ENCODE peak calls at places on chromosomes 3 and 15, in six cellular contexts. Z, D, Q, C, L and K are unnamed samples.

GRCh38 chr15:57881361-57881760 is 174.8 kb downstream of the POLR2M start:
- DNase-seq in Q (no peak), D (no peak), C (no peak), Z (no peak), L (no peak), K (no peak)

GRCh38 chr3:48402907-48403306 is 27.0 kb downstream of the PLXNB1 start:
- DNase-seq in D (no peak), Q (no peak), C (no peak), L (no peak), Z (no peak), K (no peak)

GRCh38 chr3:23726811-23727548 is 78.8 kb upstream of the UBE2E1 start:
- DNase-seq in C (no peak), Z (peak), L (no peak), Q (no peak), D (peak), K (no peak)

GRCh38 chr3:188119846-188120245 is 34.1 kb upstream of the LPP start:
- DNase-seq in D (no peak), C (no peak), Z (no peak), Q (no peak), L (no peak), K (no peak)

GRCh38 chr3:57154470-57154869 is 10.7 kb downstream of the IL17RD start:
- DNase-seq in Z (no peak), C (no peak), L (no peak), D (no peak), Q (no peak), K (no peak)

GRCh38 chr3:72487946-72488735 is 360.1 kb downstream of the SHQ1 start:
- DNase-seq in D (no peak), C (no peak), L (no peak), Q (no peak), Z (no peak), K (no peak)

GRCh38 chr3:33061782-33062181 is 35.2 kb downstream of the GLB1 start:
- DNase-seq in Q (no peak), C (no peak), D (no peak), Z (no peak), L (no peak), K (no peak)

GRCh38 chr3:126537730-126538281 is 13.9 kb downstream of the CHST13 start:
- DNase-seq in D (no peak), Z (no peak), Q (no peak), C (no peak), L (no peak), K (no peak)

GRCh38 chr3:158058775-158059174 is 47.4 kb downstream of the SHOX2 start:
- DNase-seq in Z (no peak), L (no peak), D (no peak), C (no peak), Q (no peak), K (no peak)

GRCh38 chr3:112056451-112056929 is 22.0 kb downstream of the TMPRSS7 start:
- DNase-seq in D (no peak), L (no peak), Q (no peak), C (peak), Z (no peak), K (no peak)

GRCh38 chr3:171056528-171056927 is 30.0 kb upstream of the SLC2A2 start:
- DNase-seq in L (peak), D (no peak), C (peak), Q (no peak), Z (no peak), K (no peak)

GRCh38 chr3:5188419-5189405 is 1.2 kb downstream of the EDEM1 start:
- DNase-seq in Z (peak), D (no peak), C (peak), L (peak), Q (peak), K (peak)

GRCh38 chr3:140470962-140471361 is 206.9 kb upstream of the TRIM42 start:
- DNase-seq in L (no peak), D (no peak), C (no peak), Q (no peak), Z (no peak), K (peak)

GRCh38 chr3:52428151-52429005 is 16.5 kb downstream of the SEMA3G start:
- DNase-seq in Q (peak), D (no peak), L (peak), C (peak), Z (no peak), K (peak)

GRCh38 chr3:62379206-62379834 is 6.0 kb upstream of the FEZF2 start:
- DNase-seq in L (no peak), Z (peak), C (no peak), Q (no peak), D (no peak), K (peak)

GRCh38 chr3:137259709-137260108 is 301.9 kb downstream of the IL20RB start:
- DNase-seq in D (no peak), C (no peak), Z (no peak), Q (no peak), L (no peak), K (peak)

GRCh38 chr15:98943609-98944111 is 63.9 kb downstream of the PGPEP1L start:
- DNase-seq in Q (no peak), D (no peak), Z (no peak), C (no peak), L (no peak), K (no peak)

GRCh38 chr3:63538912-63539311 is 113.6 kb upstream of the SNTN start:
- DNase-seq in D (no peak), L (no peak), Z (no peak), C (no peak), Q (no peak), K (no peak)

DNA sequence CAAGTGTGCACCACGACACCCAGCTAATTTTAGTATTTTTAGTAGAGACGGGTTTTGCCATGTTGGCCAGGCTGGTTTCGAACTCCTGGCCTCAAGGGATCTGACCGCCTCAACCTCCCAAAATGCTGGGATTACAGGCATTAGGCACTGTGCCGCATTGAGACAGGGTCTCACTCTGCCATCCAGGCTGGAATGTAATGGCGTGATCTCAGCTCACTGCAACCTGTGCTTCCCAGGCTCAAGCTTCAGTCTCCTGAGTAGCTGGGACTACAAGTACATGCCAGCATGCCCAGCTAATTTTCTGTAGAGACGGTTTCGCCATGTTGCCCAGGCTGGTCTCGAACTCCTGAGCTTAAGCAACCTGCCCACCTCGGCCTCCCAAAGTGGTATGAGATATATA is 51.6 kb downstream of the ACAD9 start:
- DNase-seq in Q (no peak), Z (no peak), C (no peak), D (no peak), L (no peak), K (no peak)
- TF ChIP-seq MAX in Q (no peak), Z (no peak), C (no peak), D (no peak), L (no peak), K (no peak)

GRCh38 chr3:39176025-39176714 is 16.2 kb downstream of the XIRP1 start:
- DNase-seq in D (no peak), Z (no peak), L (no peak), C (no peak), Q (no peak), K (no peak)
- TF ChIP-seq RFX5 in D (no peak), Z (no peak), L (no peak), C (no peak), Q (no peak), K (no peak)

DNA sequence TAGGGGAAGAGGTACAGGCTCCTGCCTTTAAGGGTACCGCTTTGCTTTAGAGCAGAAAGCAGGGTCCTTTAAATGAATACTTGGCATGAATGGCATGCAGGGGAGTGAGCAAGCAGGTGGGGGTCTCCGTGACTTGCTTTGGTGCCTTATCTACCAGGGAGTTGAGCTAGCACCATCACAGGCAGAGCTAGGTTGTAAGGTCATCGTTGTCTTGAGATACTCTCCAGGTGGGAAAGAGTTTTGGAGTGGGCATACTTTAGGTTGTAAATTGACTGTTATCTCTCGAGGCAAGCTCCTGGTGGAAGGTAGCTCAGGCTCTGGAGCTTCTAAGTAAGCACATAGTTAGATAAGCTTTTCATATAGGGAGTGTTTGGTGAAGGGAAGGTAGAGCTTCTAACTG is 5.6 kb downstream of the GASK1A start:
- DNase-seq in D (no peak), Q (no peak), C (no peak), Z (no peak), L (no peak), K (no peak)
- TF ChIP-seq EP300 in D (no peak), Q (no peak), C (no peak), Z (no peak), L (no peak), K (no peak)

GRCh38 chr3:10740954-10741353 is 75.1 kb upstream of the SLC6A11 start:
- DNase-seq in Z (no peak), D (no peak), L (no peak), Q (no peak), C (no peak), K (no peak)
- TF ChIP-seq MAX in Z (no peak), D (no peak), L (no peak), Q (no peak), C (no peak), K (no peak)

DNA sequence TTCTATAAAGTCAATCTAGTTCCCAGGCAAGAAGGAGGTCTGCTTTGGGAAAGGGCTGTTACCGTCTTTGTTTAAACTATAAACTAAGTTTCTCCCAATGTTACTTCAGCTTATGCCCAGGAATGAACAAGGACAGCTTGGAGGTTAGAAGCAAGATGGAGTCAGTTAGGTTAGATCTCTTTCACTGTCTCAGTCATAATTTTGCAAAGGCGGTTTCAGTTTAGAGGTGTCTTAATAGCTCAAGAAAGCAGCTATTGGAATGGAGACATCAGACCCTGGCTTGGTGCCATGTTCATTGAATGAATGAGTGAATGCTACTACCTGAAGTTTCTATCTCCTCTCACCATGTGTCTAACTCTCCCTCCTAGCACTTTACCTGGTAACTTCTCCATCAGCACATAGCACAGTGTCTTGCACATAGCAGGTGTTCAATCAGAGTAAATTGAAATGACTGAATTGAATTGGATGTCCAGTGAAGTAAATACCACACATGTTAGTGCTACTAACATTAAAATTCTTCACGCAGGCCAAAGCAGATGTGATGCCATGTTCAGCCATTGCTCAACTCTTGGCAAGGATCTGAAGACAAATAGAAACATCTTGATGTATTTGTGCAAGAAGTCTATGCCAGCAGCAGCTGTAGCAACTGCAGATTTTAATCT is 28.2 kb downstream of the CLEC3B start:
- DNase-seq in Z (no peak), L (no peak), C (peak), Q (no peak), D (no peak), K (no peak)
- TF ChIP-seq RFX5 in Z (no peak), L (no peak), C (no peak), Q (no peak), D (no peak), K (no peak)

DNA sequence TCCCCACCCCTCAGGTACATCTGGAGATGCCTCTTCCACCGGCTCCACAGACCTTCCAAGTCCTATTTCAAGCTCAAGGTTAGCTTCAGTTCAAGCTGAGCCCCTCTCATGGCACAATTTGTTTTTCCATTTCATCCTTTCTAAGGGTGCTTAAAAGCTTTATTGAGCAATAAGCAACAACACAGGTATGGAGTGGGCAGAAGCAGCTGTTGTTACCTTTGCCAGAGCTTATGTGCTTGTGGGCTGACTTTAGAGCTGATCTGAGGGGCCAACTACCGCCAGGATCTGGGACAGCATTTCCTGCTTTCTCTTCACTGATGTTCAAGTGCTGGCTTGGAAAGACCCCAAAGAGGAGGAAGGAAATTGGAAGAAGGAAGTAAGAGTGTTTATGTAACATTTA is 140.0 kb upstream of the KLHL25 start:
- DNase-seq in Q (no peak), Z (no peak), C (no peak), D (no peak), L (no peak), K (no peak)
- TF ChIP-seq EP300 in Q (no peak), Z (no peak), C (no peak), D (no peak), L (no peak), K (no peak)

DNA sequence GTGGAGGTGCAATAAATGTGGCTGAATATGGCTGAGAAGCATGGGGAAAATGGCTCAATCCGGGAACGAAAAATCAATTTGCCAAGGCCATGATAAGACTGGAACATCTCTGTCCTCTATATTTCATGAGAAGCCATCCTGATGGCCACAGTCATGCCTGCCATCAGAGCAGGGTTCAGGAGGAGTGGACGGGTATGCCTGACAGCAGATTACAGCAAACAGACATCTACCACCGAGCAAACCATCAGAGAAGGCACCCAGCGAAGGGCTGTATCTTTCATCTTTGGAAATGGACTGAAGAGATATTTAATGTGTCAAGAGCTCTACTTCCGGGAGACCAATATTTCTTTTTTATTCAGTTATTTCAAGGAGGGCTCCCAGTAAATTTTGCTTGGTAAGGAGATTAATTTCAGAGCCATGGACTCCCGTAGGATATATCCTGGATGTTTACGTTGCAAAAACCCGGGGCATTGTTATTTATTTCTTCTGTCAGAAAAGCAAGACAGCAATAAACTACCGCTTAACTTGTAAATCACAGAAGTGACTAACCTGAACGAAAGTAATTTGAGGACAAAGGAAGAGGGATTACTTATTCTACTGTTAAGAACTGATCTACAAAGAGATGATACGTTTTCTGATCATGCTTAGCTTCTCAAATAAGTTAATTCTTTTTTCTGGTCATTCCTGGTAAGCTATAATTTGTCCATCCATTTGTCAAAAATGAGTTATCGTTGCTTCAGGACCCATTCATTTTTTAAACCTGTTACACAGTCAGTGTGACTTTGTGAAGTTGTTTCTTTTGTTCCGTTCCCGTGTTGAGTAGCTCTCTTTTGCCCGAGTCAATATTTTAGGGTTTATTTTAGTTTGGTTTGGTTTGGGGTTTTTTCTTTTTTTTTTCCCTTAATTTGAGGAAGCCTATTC is 80.6 kb upstream of the CHD2 start:
- DNase-seq in D (no peak), C (peak), Q (peak), Z (no peak), L (no peak), K (peak)
- TF ChIP-seq MAX in D (no peak), C (peak), Q (no peak), Z (no peak), L (no peak), K (no peak)

DNA sequence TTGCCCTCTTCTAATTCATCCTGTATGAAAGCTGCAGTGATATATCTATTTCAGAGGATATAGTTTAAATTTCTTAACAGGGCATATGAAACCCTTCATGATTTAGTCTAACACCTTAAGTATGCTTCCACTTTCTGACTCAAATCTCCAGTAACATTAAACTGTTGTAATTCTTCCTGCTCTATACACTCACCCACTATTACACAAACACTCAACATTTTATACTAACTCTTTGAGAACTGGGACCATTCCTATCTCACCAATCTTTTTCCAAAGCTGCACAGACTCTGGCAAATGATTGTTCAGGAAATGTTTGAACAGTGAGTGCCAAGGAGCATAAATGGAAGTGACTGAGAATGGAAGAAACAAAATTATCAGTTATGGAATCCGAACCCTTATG is 560.4 kb upstream of the DPPA4 start:
- DNase-seq in L (no peak), D (no peak), C (no peak), Q (no peak), Z (no peak), K (no peak)
- TF ChIP-seq RFX5 in L (no peak), D (no peak), C (no peak), Q (no peak), Z (no peak), K (no peak)

GRCh38 chr15:63188247-63188936 is 1.0 kb upstream of the RAB8B start:
- DNase-seq in C (no peak), Q (no peak), D (no peak), L (no peak), Z (no peak), K (no peak)

GRCh38 chr15:63190993-63191392 is 1.6 kb downstream of the RAB8B start:
- DNase-seq in D (no peak), C (no peak), L (no peak), Q (no peak), Z (no peak), K (no peak)

GRCh38 chr15:63189955-63190691 is 717 bp downstream of the RAB8B start:
- DNase-seq in L (no peak), Z (no peak), Q (no peak), C (no peak), D (no peak), K (no peak)

GRCh38 chr15:63187589-63188226 is 1.7 kb upstream of the RAB8B start:
- DNase-seq in L (peak), C (no peak), Z (no peak), Q (no peak), D (no peak), K (no peak)

GRCh38 chr15:63188937-63189871 is at the start of gene RAB8B:
- DNase-seq in L (peak), Q (peak), C (peak), D (peak), Z (peak), K (peak)
- TF ChIP-seq EP300 in L (no peak), Q (no peak), C (no peak), D (no peak), Z (no peak), K (no peak)

GRCh38 chr15:22979069-22979698 is 984 bp downstream of the CYFIP1 start:
- DNase-seq in Z (peak), C (peak), Q (peak), L (peak), D (no peak), K (peak)

GRCh38 chr15:22978691-22979068 is 1.5 kb downstream of the CYFIP1 start:
- DNase-seq in Q (no peak), L (no peak), D (no peak), C (no peak), Z (no peak), K (peak)

GRCh38 chr15:22981336-22981840 is 1.2 kb upstream of the CYFIP1 start:
- DNase-seq in Z (no peak), D (no peak), C (no peak), Q (no peak), L (no peak), K (no peak)

GRCh38 chr15:22979699-22980188 is 424 bp downstream of the CYFIP1 start:
- DNase-seq in Q (no peak), L (no peak), C (no peak), Z (peak), D (no peak), K (peak)

DNA sequence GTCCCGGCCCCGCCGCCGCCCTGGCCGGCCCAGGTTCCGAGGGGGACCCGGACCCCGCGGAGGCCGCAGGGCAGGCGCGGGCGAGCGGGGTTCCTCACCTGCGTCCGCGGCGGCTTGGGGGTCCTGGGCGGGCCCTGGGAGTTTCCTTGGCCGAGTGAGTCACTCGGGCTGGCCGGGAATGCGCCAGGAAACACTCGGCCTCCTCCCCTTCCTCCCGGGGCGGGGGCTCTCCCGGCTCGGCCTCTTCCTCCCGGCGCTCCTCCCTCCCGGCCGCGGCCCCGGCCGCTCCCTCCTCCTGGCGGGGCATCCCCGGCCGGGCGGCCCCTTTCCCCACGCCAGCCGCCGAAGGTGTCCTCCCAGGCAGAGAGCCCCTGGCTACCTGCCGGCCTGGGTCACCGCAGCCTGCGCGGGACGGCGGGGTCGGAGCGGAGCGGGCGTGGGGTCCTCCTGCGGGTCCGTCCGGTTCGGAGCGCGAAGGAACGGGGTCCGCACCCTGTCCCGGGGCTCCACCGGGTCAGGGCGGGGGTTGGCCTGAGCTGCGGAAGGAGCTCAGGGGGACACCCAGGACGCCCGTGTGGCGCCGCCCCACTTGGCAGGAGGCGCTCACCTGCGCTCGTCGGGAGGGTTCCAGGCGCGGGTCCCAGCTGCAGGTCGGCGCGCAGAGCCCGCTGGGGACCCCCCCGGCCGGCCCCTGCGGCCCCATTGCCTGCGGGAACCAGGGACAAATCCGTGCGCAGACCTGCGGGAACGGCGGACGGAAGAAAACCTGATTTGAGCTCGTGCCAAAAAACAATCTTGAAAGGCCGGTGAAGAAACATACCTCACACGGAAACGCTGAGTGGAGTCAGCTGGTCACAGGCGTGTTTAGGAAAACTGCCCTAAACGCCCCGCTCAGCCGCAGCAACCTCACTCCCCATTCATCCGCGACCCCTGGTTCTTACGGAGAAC is at the start of gene CYFIP1:
- DNase-seq in C (peak), D (no peak), Q (peak), L (peak), Z (peak), K (peak)
- TF ChIP-seq MAX in C (peak), D (no peak), Q (no peak), L (no peak), Z (peak), K (no peak)